ENCODE peak calls at places on chromosomes 6 and 20, in eight cellular contexts. One of them, this sample, is unnamed.

GRCh38 chr6:28537509-28538140 is 11.9 kb downstream of the GPX5 start:
- DNase-seq in cardiac muscle cell: no peak
- DNase-seq in transverse colon: no peak
- DNase-seq in GM20000: no peak
- DNase-seq in H9: peak
- DNase-seq in SK-N-SH: no peak
- DNase-seq in uterus: no peak
- DNase-seq in neural progenitor cell: peak
- DNase-seq in this sample: no peak

GRCh38 chr6:32973144-32973854 is 4.9 kb downstream of the BRD2 start:
- DNase-seq in cardiac muscle cell: peak
- DNase-seq in transverse colon: peak
- DNase-seq in GM20000: peak
- DNase-seq in H9: no peak
- DNase-seq in SK-N-SH: no peak
- DNase-seq in uterus: no peak
- DNase-seq in neural progenitor cell: peak
- DNase-seq in this sample: no peak

GRCh38 chr20:31860431-31861345 is 9.6 kb downstream of the DUSP15 start:
- DNase-seq in cardiac muscle cell: peak
- DNase-seq in transverse colon: peak
- DNase-seq in GM20000: no peak
- DNase-seq in H9: peak
- DNase-seq in SK-N-SH: no peak
- DNase-seq in uterus: no peak
- DNase-seq in neural progenitor cell: peak
- DNase-seq in this sample: no peak

GRCh38 chr6:66489269-66489987 is 782.4 kb upstream of the EYS start:
- DNase-seq in cardiac muscle cell: no peak
- DNase-seq in transverse colon: no peak
- DNase-seq in GM20000: no peak
- DNase-seq in H9: no peak
- DNase-seq in SK-N-SH: no peak
- DNase-seq in uterus: no peak
- DNase-seq in neural progenitor cell: no peak
- DNase-seq in this sample: no peak

GRCh38 chr6:169337881-169338445 is 84.3 kb upstream of the THBS2 start:
- DNase-seq in cardiac muscle cell: no peak
- DNase-seq in transverse colon: no peak
- DNase-seq in GM20000: no peak
- DNase-seq in H9: no peak
- DNase-seq in SK-N-SH: no peak
- DNase-seq in uterus: no peak
- DNase-seq in neural progenitor cell: no peak
- DNase-seq in this sample: no peak

GRCh38 chr6:308768-309167 is 16.5 kb downstream of the DUSP22 start:
- DNase-seq in cardiac muscle cell: no peak
- DNase-seq in transverse colon: no peak
- DNase-seq in GM20000: no peak
- DNase-seq in H9: no peak
- DNase-seq in SK-N-SH: no peak
- DNase-seq in uterus: no peak
- DNase-seq in neural progenitor cell: no peak
- DNase-seq in this sample: no peak

GRCh38 chr20:53736757-53737403 is 143.2 kb upstream of the ZNF217 start:
- DNase-seq in cardiac muscle cell: no peak
- DNase-seq in transverse colon: no peak
- DNase-seq in GM20000: no peak
- DNase-seq in H9: no peak
- DNase-seq in SK-N-SH: no peak
- DNase-seq in uterus: no peak
- DNase-seq in neural progenitor cell: no peak
- DNase-seq in this sample: no peak

GRCh38 chr6:170166511-170167122 is 124.3 kb downstream of the DLL1 start:
- DNase-seq in cardiac muscle cell: no peak
- DNase-seq in transverse colon: no peak
- DNase-seq in GM20000: no peak
- DNase-seq in H9: no peak
- DNase-seq in SK-N-SH: no peak
- DNase-seq in uterus: no peak
- DNase-seq in neural progenitor cell: no peak
- DNase-seq in this sample: no peak

GRCh38 chr6:169850154-169850553 is 98.7 kb downstream of the ERMARD start:
- DNase-seq in cardiac muscle cell: no peak
- DNase-seq in transverse colon: no peak
- DNase-seq in GM20000: no peak
- DNase-seq in H9: no peak
- DNase-seq in SK-N-SH: no peak
- DNase-seq in uterus: no peak
- DNase-seq in neural progenitor cell: no peak
- DNase-seq in this sample: no peak

GRCh38 chr20:16368645-16369292 is 204.5 kb downstream of the KIF16B start:
- DNase-seq in cardiac muscle cell: no peak
- DNase-seq in transverse colon: no peak
- DNase-seq in GM20000: no peak
- DNase-seq in H9: no peak
- DNase-seq in SK-N-SH: no peak
- DNase-seq in uterus: no peak
- DNase-seq in neural progenitor cell: no peak
- DNase-seq in this sample: no peak

GRCh38 chr6:129370268-129370916 is 339.6 kb downstream of the ARHGAP18 start:
- DNase-seq in cardiac muscle cell: peak
- DNase-seq in transverse colon: peak
- DNase-seq in GM20000: peak
- DNase-seq in H9: peak
- DNase-seq in SK-N-SH: peak
- DNase-seq in uterus: peak
- DNase-seq in neural progenitor cell: peak
- DNase-seq in this sample: peak

GRCh38 chr6:149951626-149952025 is 9.8 kb downstream of the ULBP2 start:
- DNase-seq in cardiac muscle cell: no peak
- DNase-seq in transverse colon: no peak
- DNase-seq in GM20000: no peak
- DNase-seq in H9: no peak
- DNase-seq in SK-N-SH: no peak
- DNase-seq in uterus: no peak
- DNase-seq in neural progenitor cell: no peak
- DNase-seq in this sample: no peak

GRCh38 chr6:106534564-106534982 is 94.7 kb downstream of the RTN4IP1 start:
- DNase-seq in cardiac muscle cell: no peak
- DNase-seq in transverse colon: no peak
- DNase-seq in GM20000: no peak
- DNase-seq in H9: no peak
- DNase-seq in SK-N-SH: no peak
- DNase-seq in uterus: no peak
- DNase-seq in neural progenitor cell: no peak
- DNase-seq in this sample: no peak

GRCh38 chr6:165793287-165793825 is 130.3 kb upstream of the PDE10A start:
- DNase-seq in cardiac muscle cell: no peak
- DNase-seq in transverse colon: no peak
- DNase-seq in GM20000: no peak
- DNase-seq in H9: no peak
- DNase-seq in SK-N-SH: no peak
- DNase-seq in uterus: no peak
- DNase-seq in neural progenitor cell: no peak
- DNase-seq in this sample: no peak

GRCh38 chr20:36314734-36315544 is 8.8 kb downstream of the DLGAP4 start:
- DNase-seq in cardiac muscle cell: no peak
- DNase-seq in transverse colon: no peak
- DNase-seq in GM20000: no peak
- DNase-seq in H9: peak
- DNase-seq in SK-N-SH: no peak
- DNase-seq in uterus: no peak
- DNase-seq in neural progenitor cell: no peak
- DNase-seq in this sample: no peak

GRCh38 chr20:44552950-44553908 is 29.1 kb upstream of the PKIG start:
- DNase-seq in cardiac muscle cell: peak
- DNase-seq in transverse colon: no peak
- DNase-seq in GM20000: no peak
- DNase-seq in H9: no peak
- DNase-seq in SK-N-SH: no peak
- DNase-seq in uterus: no peak
- DNase-seq in neural progenitor cell: no peak
- DNase-seq in this sample: no peak

GRCh38 chr6:111478749-111479148 is 4.3 kb downstream of the REV3L start:
- DNase-seq in cardiac muscle cell: no peak
- DNase-seq in transverse colon: no peak
- DNase-seq in GM20000: peak
- DNase-seq in H9: no peak
- DNase-seq in SK-N-SH: no peak
- DNase-seq in uterus: no peak
- DNase-seq in neural progenitor cell: peak
- DNase-seq in this sample: no peak

GRCh38 chr6:43495409-43495941 is 14.7 kb downstream of the LRRC73 start:
- DNase-seq in cardiac muscle cell: no peak
- DNase-seq in transverse colon: peak
- DNase-seq in GM20000: no peak
- DNase-seq in H9: no peak
- DNase-seq in SK-N-SH: no peak
- DNase-seq in uterus: no peak
- DNase-seq in neural progenitor cell: no peak
- DNase-seq in this sample: no peak

GRCh38 chr6:129105793-129106192 is 222.9 kb downstream of the LAMA2 start:
- DNase-seq in cardiac muscle cell: no peak
- DNase-seq in transverse colon: no peak
- DNase-seq in GM20000: no peak
- DNase-seq in H9: no peak
- DNase-seq in SK-N-SH: no peak
- DNase-seq in uterus: no peak
- DNase-seq in neural progenitor cell: no peak
- DNase-seq in this sample: no peak

GRCh38 chr6:22828179-22829062 is 259.1 kb downstream of the HDGFL1 start:
- DNase-seq in cardiac muscle cell: peak
- DNase-seq in transverse colon: peak
- DNase-seq in GM20000: peak
- DNase-seq in H9: peak
- DNase-seq in SK-N-SH: peak
- DNase-seq in uterus: no peak
- DNase-seq in neural progenitor cell: peak
- DNase-seq in this sample: no peak

GRCh38 chr6:18823782-18824386 is 436.7 kb downstream of the RNF144B start:
- DNase-seq in cardiac muscle cell: peak
- DNase-seq in transverse colon: no peak
- DNase-seq in GM20000: no peak
- DNase-seq in H9: peak
- DNase-seq in SK-N-SH: peak
- DNase-seq in uterus: no peak
- DNase-seq in neural progenitor cell: peak
- DNase-seq in this sample: no peak
- TF ChIP-seq CTCF in cardiac muscle cell: peak
- TF ChIP-seq CTCF in transverse colon: peak
- TF ChIP-seq CTCF in GM20000: peak
- TF ChIP-seq CTCF in H9: peak
- TF ChIP-seq CTCF in SK-N-SH: peak
- TF ChIP-seq CTCF in uterus: no peak
- TF ChIP-seq CTCF in neural progenitor cell: peak
- TF ChIP-seq CTCF in this sample: peak

DNA sequence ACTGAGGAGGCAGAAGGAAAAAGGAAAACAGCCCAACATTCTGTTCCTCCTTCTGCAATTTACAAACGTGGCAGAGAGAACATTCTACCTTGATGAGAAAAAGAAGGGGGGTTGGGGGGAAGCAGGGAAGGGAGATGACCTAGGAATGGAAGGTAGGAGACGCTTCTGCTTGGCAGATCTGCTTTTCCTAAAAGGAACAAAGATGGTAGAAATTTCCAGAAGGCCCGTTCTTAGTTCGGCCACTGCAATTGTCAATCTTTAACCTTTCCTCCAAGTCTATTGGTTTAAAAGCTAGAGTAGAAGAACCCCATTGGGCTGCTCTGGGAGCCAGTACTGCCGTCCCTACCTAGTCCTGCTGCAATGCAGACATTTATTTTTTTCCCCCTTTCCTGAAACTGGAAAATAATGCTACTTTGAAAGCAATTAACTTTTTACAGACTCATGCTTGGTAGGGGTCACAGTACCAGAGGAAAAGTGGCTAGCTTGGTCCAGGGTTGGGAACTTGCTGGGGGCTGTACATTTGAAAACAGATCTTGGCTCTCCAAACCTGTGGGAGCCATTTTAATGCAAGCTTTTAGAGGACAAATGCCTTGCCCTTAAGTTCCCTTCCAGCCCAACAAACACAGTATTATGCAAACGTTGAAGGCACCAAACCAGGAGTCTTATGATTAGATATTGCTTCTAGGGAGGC is 2.7 kb downstream of the ZMYND8 start:
- DNase-seq in cardiac muscle cell: no peak
- DNase-seq in transverse colon: no peak
- DNase-seq in GM20000: no peak
- DNase-seq in H9: no peak
- DNase-seq in SK-N-SH: no peak
- DNase-seq in uterus: no peak
- DNase-seq in neural progenitor cell: no peak
- DNase-seq in this sample: no peak
- TF ChIP-seq CTCF in cardiac muscle cell: no peak
- TF ChIP-seq CTCF in transverse colon: no peak
- TF ChIP-seq CTCF in GM20000: no peak
- TF ChIP-seq CTCF in H9: no peak
- TF ChIP-seq CTCF in SK-N-SH: no peak
- TF ChIP-seq CTCF in uterus: no peak
- TF ChIP-seq CTCF in neural progenitor cell: no peak
- TF ChIP-seq CTCF in this sample: no peak

DNA sequence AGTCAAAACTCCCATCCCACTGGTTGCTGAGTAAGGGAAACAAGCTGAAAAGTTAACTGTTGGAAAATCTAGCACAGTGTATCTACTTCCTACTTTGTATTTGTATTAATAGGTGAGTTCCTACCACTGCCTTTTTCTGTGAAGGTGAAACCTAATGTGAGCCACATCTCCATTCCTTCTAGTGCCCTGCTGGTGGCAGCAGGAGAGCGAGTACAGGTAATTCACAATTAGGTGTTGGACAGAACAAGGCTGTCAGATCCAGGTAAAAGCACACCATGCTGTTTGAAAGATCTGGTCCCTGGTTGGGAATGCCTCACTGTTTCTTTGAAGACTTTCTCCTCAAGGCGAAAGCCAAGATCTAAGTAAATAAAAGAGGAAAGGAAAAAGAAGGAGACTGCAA is 528.4 kb downstream of the PKHD1 start:
- DNase-seq in cardiac muscle cell: peak
- DNase-seq in transverse colon: no peak
- DNase-seq in GM20000: no peak
- DNase-seq in H9: peak
- DNase-seq in SK-N-SH: no peak
- DNase-seq in uterus: no peak
- DNase-seq in neural progenitor cell: no peak
- DNase-seq in this sample: no peak
- TF ChIP-seq CTCF in cardiac muscle cell: no peak
- TF ChIP-seq CTCF in transverse colon: no peak
- TF ChIP-seq CTCF in GM20000: no peak
- TF ChIP-seq CTCF in H9: peak
- TF ChIP-seq CTCF in SK-N-SH: no peak
- TF ChIP-seq CTCF in uterus: no peak
- TF ChIP-seq CTCF in neural progenitor cell: peak
- TF ChIP-seq CTCF in this sample: peak

DNA sequence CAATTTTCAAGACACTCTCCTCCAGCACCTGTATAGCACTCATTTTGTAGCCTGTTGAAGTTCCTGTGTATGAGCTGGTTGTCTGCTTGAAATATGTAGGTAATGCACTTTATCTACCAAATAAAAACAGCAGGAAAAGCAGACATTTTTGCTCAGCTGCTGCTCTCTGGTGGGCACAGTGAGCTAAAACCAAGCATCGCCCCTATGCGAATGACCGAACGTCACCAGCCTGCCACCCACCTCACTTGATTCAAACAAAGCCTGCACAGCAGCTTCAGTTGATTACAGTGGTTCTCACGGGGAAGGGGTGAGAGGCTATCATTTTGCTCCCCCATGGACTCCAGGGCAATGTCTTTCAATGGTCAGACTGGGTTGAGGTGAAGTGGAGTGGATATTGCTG is 185.7 kb downstream of the SASH1 start:
- DNase-seq in cardiac muscle cell: no peak
- DNase-seq in transverse colon: no peak
- DNase-seq in GM20000: no peak
- DNase-seq in H9: no peak
- DNase-seq in SK-N-SH: no peak
- DNase-seq in uterus: no peak
- DNase-seq in neural progenitor cell: peak
- DNase-seq in this sample: no peak
- TF ChIP-seq CTCF in cardiac muscle cell: no peak
- TF ChIP-seq CTCF in transverse colon: no peak
- TF ChIP-seq CTCF in GM20000: no peak
- TF ChIP-seq CTCF in H9: peak
- TF ChIP-seq CTCF in SK-N-SH: peak
- TF ChIP-seq CTCF in uterus: no peak
- TF ChIP-seq CTCF in neural progenitor cell: peak
- TF ChIP-seq CTCF in this sample: no peak